ENCODE peak calls at places on chromosomes 5 and 9, in four cellular contexts. One of them, this sample, is unnamed.

GRCh38 chr9:134007150-134007549 is 15.0 kb upstream of the VAV2 start:
- DNase-seq in osteocyte: no peak
- DNase-seq in HFFc6: no peak
- DNase-seq in fibroblast of mammary gland: no peak
- DNase-seq in this sample: no peak

GRCh38 chr5:13814293-13814692 is 130.2 kb downstream of the DNAH5 start:
- DNase-seq in osteocyte: no peak
- DNase-seq in HFFc6: no peak
- DNase-seq in fibroblast of mammary gland: peak
- DNase-seq in this sample: no peak

GRCh38 chr9:36063804-36064447 is 27.2 kb downstream of the RECK start:
- DNase-seq in HFFc6: peak
- DNase-seq in osteocyte: no peak
- DNase-seq in fibroblast of mammary gland: peak
- DNase-seq in this sample: no peak

GRCh38 chr5:112977440-112977861 is 853 bp downstream of the DCP2 start:
- DNase-seq in HFFc6: no peak
- DNase-seq in fibroblast of mammary gland: no peak
- DNase-seq in osteocyte: no peak
- DNase-seq in this sample: no peak

GRCh38 chr5:33579789-33580188 is 139.0 kb downstream of the TARS1 start:
- DNase-seq in HFFc6: no peak
- DNase-seq in fibroblast of mammary gland: no peak
- DNase-seq in osteocyte: no peak
- DNase-seq in this sample: no peak

GRCh38 chr5:95130951-95131350 is 153.9 kb downstream of the MCTP1 start:
- DNase-seq in HFFc6: peak
- DNase-seq in fibroblast of mammary gland: peak
- DNase-seq in osteocyte: no peak
- DNase-seq in this sample: no peak

GRCh38 chr9:40925149-40925548 is 203.3 kb downstream of the FOXD4L6 start:
- DNase-seq in HFFc6: no peak
- DNase-seq in fibroblast of mammary gland: no peak
- DNase-seq in osteocyte: peak
- DNase-seq in this sample: no peak

GRCh38 chr9:7402704-7403389 is 396.7 kb downstream of the DMAC1 start:
- DNase-seq in HFFc6: no peak
- DNase-seq in fibroblast of mammary gland: peak
- DNase-seq in osteocyte: no peak
- DNase-seq in this sample: no peak

GRCh38 chr5:102670224-102670836 is 84.8 kb upstream of the PAM start:
- DNase-seq in osteocyte: no peak
- DNase-seq in fibroblast of mammary gland: peak
- DNase-seq in HFFc6: no peak
- DNase-seq in this sample: no peak

GRCh38 chr9:137550958-137551655 is 572 bp upstream of the MRPL41 start:
- DNase-seq in osteocyte: no peak
- DNase-seq in HFFc6: peak
- DNase-seq in fibroblast of mammary gland: peak
- DNase-seq in this sample: no peak

GRCh38 chr5:72387985-72388384 is 67.8 kb downstream of the PTCD2 start:
- DNase-seq in fibroblast of mammary gland: peak
- DNase-seq in HFFc6: peak
- DNase-seq in osteocyte: no peak
- DNase-seq in this sample: no peak

GRCh38 chr9:127973169-127974001 is 7.4 kb downstream of the EEIG1 start:
- DNase-seq in fibroblast of mammary gland: no peak
- DNase-seq in HFFc6: no peak
- DNase-seq in osteocyte: no peak
- DNase-seq in this sample: no peak

GRCh38 chr5:137607771-137608170 is 108.6 kb upstream of the SPOCK1 start:
- DNase-seq in HFFc6: no peak
- DNase-seq in fibroblast of mammary gland: no peak
- DNase-seq in osteocyte: no peak
- DNase-seq in this sample: no peak

DNA sequence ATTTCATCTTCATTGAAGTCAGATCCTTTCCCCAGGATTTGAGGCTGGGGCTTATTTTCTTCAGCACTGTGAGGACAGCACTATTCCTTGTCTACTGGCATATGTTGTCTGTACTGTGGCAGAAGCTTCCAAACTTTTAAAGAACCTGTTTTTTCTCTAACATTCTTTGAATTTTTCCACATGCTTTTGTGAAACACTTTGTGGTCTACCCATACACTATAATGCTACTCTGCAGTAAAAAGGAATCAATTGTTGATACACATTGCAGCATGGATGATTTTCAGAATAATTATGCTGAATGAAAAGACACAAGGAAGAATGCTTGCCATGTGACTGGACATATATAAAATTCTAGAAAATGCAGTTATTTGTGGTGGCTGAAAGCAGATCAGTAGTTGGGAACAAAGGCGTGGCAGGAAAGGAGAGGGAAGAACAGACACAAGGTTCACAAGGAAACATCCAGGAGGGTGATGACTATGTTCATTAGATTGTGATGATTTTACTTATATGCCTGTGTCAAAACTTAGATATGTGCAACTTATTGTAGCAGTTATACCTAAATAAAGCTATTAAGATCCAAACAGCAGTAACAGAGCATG is 96.8 kb downstream of the WNK2 start:
- DNase-seq in fibroblast of mammary gland: no peak
- DNase-seq in HFFc6: no peak
- DNase-seq in osteocyte: no peak
- DNase-seq in this sample: no peak
- TF ChIP-seq CTCF in fibroblast of mammary gland: no peak
- TF ChIP-seq CTCF in HFFc6: no peak
- TF ChIP-seq CTCF in osteocyte: no peak
- TF ChIP-seq CTCF in this sample: no peak

GRCh38 chr9:37511006-37511714 is 25.4 kb downstream of the POLR1E start:
- DNase-seq in fibroblast of mammary gland: no peak
- DNase-seq in HFFc6: no peak
- DNase-seq in osteocyte: no peak
- DNase-seq in this sample: no peak
- TF ChIP-seq CTCF in fibroblast of mammary gland: peak
- TF ChIP-seq CTCF in HFFc6: peak
- TF ChIP-seq CTCF in osteocyte: peak
- TF ChIP-seq CTCF in this sample: no peak

GRCh38 chr5:10528056-10528816 is 35.6 kb upstream of the ANKRD33B start:
- DNase-seq in fibroblast of mammary gland: peak
- DNase-seq in osteocyte: no peak
- DNase-seq in HFFc6: peak
- DNase-seq in this sample: no peak
- TF ChIP-seq CTCF in fibroblast of mammary gland: no peak
- TF ChIP-seq CTCF in osteocyte: peak
- TF ChIP-seq CTCF in HFFc6: peak
- TF ChIP-seq CTCF in this sample: no peak

DNA sequence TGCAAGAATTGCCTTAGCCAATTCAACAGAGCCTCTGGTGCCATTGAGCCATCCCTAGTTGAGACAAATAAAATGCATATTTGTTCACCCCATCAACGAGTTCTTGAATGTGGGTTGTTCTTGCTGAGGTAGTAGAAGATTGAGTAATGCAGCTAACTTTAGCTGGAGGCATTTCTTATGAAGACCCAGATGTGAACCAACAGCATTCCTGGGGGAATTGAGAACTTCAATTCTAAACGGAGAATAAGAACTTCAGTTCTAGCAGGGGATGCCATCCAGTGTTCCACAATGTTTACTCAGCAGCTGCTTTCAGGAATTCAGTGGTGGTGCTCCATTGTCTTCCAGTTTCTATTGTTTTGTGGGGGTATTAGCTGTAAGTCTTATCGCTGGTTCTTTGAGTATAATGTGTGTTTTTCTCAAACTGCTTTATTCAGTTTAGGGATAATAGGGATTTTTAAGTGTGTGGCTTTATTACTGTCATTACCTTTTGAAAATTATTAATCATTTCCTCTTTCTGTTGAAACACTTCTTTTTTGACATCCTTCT is 1968.2 kb upstream of the NUDT12 start:
- DNase-seq in HFFc6: no peak
- DNase-seq in fibroblast of mammary gland: no peak
- DNase-seq in osteocyte: no peak
- DNase-seq in this sample: no peak
- TF ChIP-seq CTCF in HFFc6: no peak
- TF ChIP-seq CTCF in fibroblast of mammary gland: no peak
- TF ChIP-seq CTCF in osteocyte: no peak
- TF ChIP-seq CTCF in this sample: no peak

This sample was measured in activated B cell treated with CpG ODN at 0.5 μM for 24 hours.